ENCODE peak calls at places on chromosome 5, in eight cellular contexts. One of them, this sample, is unnamed.

GRCh38 chr5:149646564-149646963 is 65.3 kb downstream of the ARHGEF37 start:
- DNase-seq in sciatic nerve: peak; percentile 48
- DNase-seq in T-cell: peak; percentile 31
- DNase-seq in NK-92 treated with Interleukin-12 subunit alpha and Interleukin-12 subunit beta, amount 100 ng/mL, for 24 hours: no peak
- DNase-seq in right atrium auricular region: no peak
- DNase-seq in pulmonary artery endothelial cell: no peak
- DNase-seq in GM12865: no peak
- DNase-seq in spleen: no peak
- DNase-seq in this sample: peak; percentile 14

GRCh38 chr5:5191906-5192305 is 51.8 kb downstream of the ADAMTS16 start:
- DNase-seq in sciatic nerve: no peak
- DNase-seq in T-cell: no peak
- DNase-seq in NK-92 treated with Interleukin-12 subunit alpha and Interleukin-12 subunit beta, amount 100 ng/mL, for 24 hours: no peak
- DNase-seq in right atrium auricular region: no peak
- DNase-seq in pulmonary artery endothelial cell: no peak
- DNase-seq in GM12865: no peak
- DNase-seq in spleen: no peak
- DNase-seq in this sample: no peak

GRCh38 chr5:175610898-175611297 is 47.0 kb upstream of the HRH2 start:
- DNase-seq in sciatic nerve: no peak
- DNase-seq in T-cell: no peak
- DNase-seq in NK-92 treated with Interleukin-12 subunit alpha and Interleukin-12 subunit beta, amount 100 ng/mL, for 24 hours: no peak
- DNase-seq in right atrium auricular region: no peak
- DNase-seq in pulmonary artery endothelial cell: no peak
- DNase-seq in GM12865: no peak
- DNase-seq in spleen: no peak
- DNase-seq in this sample: no peak

GRCh38 chr5:73693573-73694061 is 67.6 kb downstream of the ARHGEF28 start:
- DNase-seq in sciatic nerve: no peak
- DNase-seq in T-cell: no peak
- DNase-seq in NK-92 treated with Interleukin-12 subunit alpha and Interleukin-12 subunit beta, amount 100 ng/mL, for 24 hours: no peak
- DNase-seq in right atrium auricular region: no peak
- DNase-seq in pulmonary artery endothelial cell: no peak
- DNase-seq in GM12865: peak; percentile 72
- DNase-seq in spleen: no peak
- DNase-seq in this sample: no peak

GRCh38 chr5:113278976-113279375 is 155.8 kb downstream of the TSSK1B start:
- DNase-seq in sciatic nerve: no peak
- DNase-seq in T-cell: no peak
- DNase-seq in NK-92 treated with Interleukin-12 subunit alpha and Interleukin-12 subunit beta, amount 100 ng/mL, for 24 hours: no peak
- DNase-seq in right atrium auricular region: no peak
- DNase-seq in pulmonary artery endothelial cell: no peak
- DNase-seq in GM12865: peak; percentile 9
- DNase-seq in spleen: no peak
- DNase-seq in this sample: no peak

GRCh38 chr5:124519396-124519795 is 227.0 kb downstream of the ZNF608 start:
- DNase-seq in sciatic nerve: no peak
- DNase-seq in T-cell: no peak
- DNase-seq in NK-92 treated with Interleukin-12 subunit alpha and Interleukin-12 subunit beta, amount 100 ng/mL, for 24 hours: peak; percentile 31
- DNase-seq in right atrium auricular region: no peak
- DNase-seq in pulmonary artery endothelial cell: no peak
- DNase-seq in GM12865: peak; percentile 61
- DNase-seq in spleen: no peak
- DNase-seq in this sample: no peak

GRCh38 chr5:42597318-42597937 is 159.2 kb upstream of the CCDC152 start:
- DNase-seq in sciatic nerve: no peak
- DNase-seq in T-cell: no peak
- DNase-seq in NK-92 treated with Interleukin-12 subunit alpha and Interleukin-12 subunit beta, amount 100 ng/mL, for 24 hours: no peak
- DNase-seq in right atrium auricular region: no peak
- DNase-seq in pulmonary artery endothelial cell: no peak
- DNase-seq in GM12865: no peak
- DNase-seq in spleen: no peak
- DNase-seq in this sample: no peak

GRCh38 chr5:2173067-2173466 is 290.3 kb upstream of the IRX4 start:
- DNase-seq in sciatic nerve: no peak
- DNase-seq in T-cell: no peak
- DNase-seq in NK-92 treated with Interleukin-12 subunit alpha and Interleukin-12 subunit beta, amount 100 ng/mL, for 24 hours: no peak
- DNase-seq in right atrium auricular region: no peak
- DNase-seq in pulmonary artery endothelial cell: no peak
- DNase-seq in GM12865: no peak
- DNase-seq in spleen: no peak
- DNase-seq in this sample: no peak

GRCh38 chr5:115699967-115700366 is 74.1 kb upstream of the TMED7 start:
- DNase-seq in sciatic nerve: no peak
- DNase-seq in T-cell: no peak
- DNase-seq in NK-92 treated with Interleukin-12 subunit alpha and Interleukin-12 subunit beta, amount 100 ng/mL, for 24 hours: no peak
- DNase-seq in right atrium auricular region: no peak
- DNase-seq in pulmonary artery endothelial cell: no peak
- DNase-seq in GM12865: no peak
- DNase-seq in spleen: no peak
- DNase-seq in this sample: no peak

GRCh38 chr5:133990396-133990795 is 14.4 kb downstream of the VDAC1 start:
- DNase-seq in sciatic nerve: no peak
- DNase-seq in T-cell: no peak
- DNase-seq in NK-92 treated with Interleukin-12 subunit alpha and Interleukin-12 subunit beta, amount 100 ng/mL, for 24 hours: no peak
- DNase-seq in right atrium auricular region: no peak
- DNase-seq in pulmonary artery endothelial cell: no peak
- DNase-seq in GM12865: no peak
- DNase-seq in spleen: no peak
- DNase-seq in this sample: no peak

GRCh38 chr5:139561655-139562451 is 714 bp downstream of the UBE2D2 start:
- DNase-seq in sciatic nerve: peak; percentile 72
- DNase-seq in T-cell: peak; percentile 3
- DNase-seq in NK-92 treated with Interleukin-12 subunit alpha and Interleukin-12 subunit beta, amount 100 ng/mL, for 24 hours: peak; percentile 56
- DNase-seq in right atrium auricular region: peak; percentile 60
- DNase-seq in pulmonary artery endothelial cell: no peak
- DNase-seq in GM12865: peak; percentile 65
- DNase-seq in spleen: peak; percentile 92
- DNase-seq in this sample: no peak

GRCh38 chr5:144703776-144704175 is 533.1 kb downstream of the KCTD16 start:
- DNase-seq in sciatic nerve: no peak
- DNase-seq in T-cell: no peak
- DNase-seq in NK-92 treated with Interleukin-12 subunit alpha and Interleukin-12 subunit beta, amount 100 ng/mL, for 24 hours: no peak
- DNase-seq in right atrium auricular region: no peak
- DNase-seq in pulmonary artery endothelial cell: no peak
- DNase-seq in GM12865: no peak
- DNase-seq in spleen: no peak
- DNase-seq in this sample: no peak

GRCh38 chr5:139470821-139471300 is at the start of gene SMIM33:
- DNase-seq in sciatic nerve: no peak
- DNase-seq in T-cell: peak; percentile 25
- DNase-seq in NK-92 treated with Interleukin-12 subunit alpha and Interleukin-12 subunit beta, amount 100 ng/mL, for 24 hours: no peak
- DNase-seq in right atrium auricular region: no peak
- DNase-seq in pulmonary artery endothelial cell: no peak
- DNase-seq in GM12865: no peak
- DNase-seq in spleen: peak; percentile 85
- DNase-seq in this sample: peak; percentile 46

GRCh38 chr5:132110930-132111329 is 37.3 kb downstream of the CSF2 start:
- DNase-seq in sciatic nerve: no peak
- DNase-seq in T-cell: no peak
- DNase-seq in NK-92 treated with Interleukin-12 subunit alpha and Interleukin-12 subunit beta, amount 100 ng/mL, for 24 hours: no peak
- DNase-seq in right atrium auricular region: no peak
- DNase-seq in pulmonary artery endothelial cell: no peak
- DNase-seq in GM12865: no peak
- DNase-seq in spleen: no peak
- DNase-seq in this sample: no peak

GRCh38 chr5:5014836-5015235 is 125.3 kb upstream of the ADAMTS16 start:
- DNase-seq in sciatic nerve: no peak
- DNase-seq in T-cell: no peak
- DNase-seq in NK-92 treated with Interleukin-12 subunit alpha and Interleukin-12 subunit beta, amount 100 ng/mL, for 24 hours: no peak
- DNase-seq in right atrium auricular region: no peak
- DNase-seq in pulmonary artery endothelial cell: no peak
- DNase-seq in GM12865: no peak
- DNase-seq in spleen: no peak
- DNase-seq in this sample: no peak

GRCh38 chr5:78129632-78130031 is 164.9 kb downstream of the AP3B1 start:
- DNase-seq in sciatic nerve: no peak
- DNase-seq in T-cell: no peak
- DNase-seq in NK-92 treated with Interleukin-12 subunit alpha and Interleukin-12 subunit beta, amount 100 ng/mL, for 24 hours: no peak
- DNase-seq in right atrium auricular region: no peak
- DNase-seq in pulmonary artery endothelial cell: no peak
- DNase-seq in GM12865: no peak
- DNase-seq in spleen: no peak
- DNase-seq in this sample: no peak

GRCh38 chr5:34001231-34001935 is 6.5 kb downstream of the AMACR start:
- DNase-seq in sciatic nerve: no peak
- DNase-seq in T-cell: no peak
- DNase-seq in NK-92 treated with Interleukin-12 subunit alpha and Interleukin-12 subunit beta, amount 100 ng/mL, for 24 hours: no peak
- DNase-seq in right atrium auricular region: no peak
- DNase-seq in pulmonary artery endothelial cell: no peak
- DNase-seq in GM12865: no peak
- DNase-seq in spleen: no peak
- DNase-seq in this sample: no peak

GRCh38 chr5:89428624-89429023 is 545.6 kb upstream of the MEF2C start:
- DNase-seq in sciatic nerve: no peak
- DNase-seq in T-cell: no peak
- DNase-seq in NK-92 treated with Interleukin-12 subunit alpha and Interleukin-12 subunit beta, amount 100 ng/mL, for 24 hours: no peak
- DNase-seq in right atrium auricular region: no peak
- DNase-seq in pulmonary artery endothelial cell: no peak
- DNase-seq in GM12865: no peak
- DNase-seq in spleen: no peak
- DNase-seq in this sample: no peak

GRCh38 chr5:175247146-175247545 is 196.8 kb downstream of the DRD1 start:
- DNase-seq in sciatic nerve: no peak
- DNase-seq in T-cell: no peak
- DNase-seq in NK-92 treated with Interleukin-12 subunit alpha and Interleukin-12 subunit beta, amount 100 ng/mL, for 24 hours: no peak
- DNase-seq in right atrium auricular region: no peak
- DNase-seq in pulmonary artery endothelial cell: no peak
- DNase-seq in GM12865: no peak
- DNase-seq in spleen: no peak
- DNase-seq in this sample: no peak

GRCh38 chr5:135012033-135012588 is 21.9 kb downstream of the PITX1 start:
- DNase-seq in sciatic nerve: no peak
- DNase-seq in T-cell: no peak
- DNase-seq in NK-92 treated with Interleukin-12 subunit alpha and Interleukin-12 subunit beta, amount 100 ng/mL, for 24 hours: no peak
- DNase-seq in right atrium auricular region: peak; percentile 43
- DNase-seq in pulmonary artery endothelial cell: no peak
- DNase-seq in GM12865: no peak
- DNase-seq in spleen: peak; percentile 51
- DNase-seq in this sample: no peak

GRCh38 chr5:116953251-116953934 is 378.8 kb upstream of the SEMA6A start:
- DNase-seq in sciatic nerve: no peak
- DNase-seq in T-cell: no peak
- DNase-seq in NK-92 treated with Interleukin-12 subunit alpha and Interleukin-12 subunit beta, amount 100 ng/mL, for 24 hours: no peak
- DNase-seq in right atrium auricular region: no peak
- DNase-seq in pulmonary artery endothelial cell: no peak
- DNase-seq in GM12865: no peak
- DNase-seq in spleen: no peak
- DNase-seq in this sample: no peak

GRCh38 chr5:133287500-133287899 is 235.7 kb downstream of the HSPA4 start:
- DNase-seq in sciatic nerve: peak; percentile 66
- DNase-seq in T-cell: peak; percentile 36
- DNase-seq in NK-92 treated with Interleukin-12 subunit alpha and Interleukin-12 subunit beta, amount 100 ng/mL, for 24 hours: no peak
- DNase-seq in right atrium auricular region: no peak
- DNase-seq in pulmonary artery endothelial cell: no peak
- DNase-seq in GM12865: peak; percentile 39
- DNase-seq in spleen: no peak
- DNase-seq in this sample: peak; percentile 8

GRCh38 chr5:54988218-54988617 is 2.8 kb upstream of the ESM1 start:
- DNase-seq in sciatic nerve: no peak
- DNase-seq in T-cell: no peak
- DNase-seq in NK-92 treated with Interleukin-12 subunit alpha and Interleukin-12 subunit beta, amount 100 ng/mL, for 24 hours: no peak
- DNase-seq in right atrium auricular region: no peak
- DNase-seq in pulmonary artery endothelial cell: no peak
- DNase-seq in GM12865: no peak
- DNase-seq in spleen: no peak
- DNase-seq in this sample: no peak

GRCh38 chr5:163529698-163530097 is 24.3 kb downstream of the MAT2B start:
- DNase-seq in sciatic nerve: no peak
- DNase-seq in T-cell: no peak
- DNase-seq in NK-92 treated with Interleukin-12 subunit alpha and Interleukin-12 subunit beta, amount 100 ng/mL, for 24 hours: no peak
- DNase-seq in right atrium auricular region: no peak
- DNase-seq in pulmonary artery endothelial cell: no peak
- DNase-seq in GM12865: no peak
- DNase-seq in spleen: no peak
- DNase-seq in this sample: no peak

GRCh38 chr5:124906339-124907097 is 160.1 kb upstream of the ZNF608 start:
- DNase-seq in sciatic nerve: peak; percentile 72
- DNase-seq in T-cell: no peak
- DNase-seq in NK-92 treated with Interleukin-12 subunit alpha and Interleukin-12 subunit beta, amount 100 ng/mL, for 24 hours: no peak
- DNase-seq in right atrium auricular region: peak; percentile 75
- DNase-seq in pulmonary artery endothelial cell: no peak
- DNase-seq in GM12865: no peak
- DNase-seq in spleen: no peak
- DNase-seq in this sample: no peak

GRCh38 chr5:181159286-181160143 is 12.1 kb downstream of the OR2V2 start:
- DNase-seq in sciatic nerve: peak; percentile 95
- DNase-seq in T-cell: peak; percentile 88
- DNase-seq in NK-92 treated with Interleukin-12 subunit alpha and Interleukin-12 subunit beta, amount 100 ng/mL, for 24 hours: peak; percentile 74
- DNase-seq in right atrium auricular region: peak; percentile 88
- DNase-seq in pulmonary artery endothelial cell: no peak
- DNase-seq in GM12865: peak; percentile 90
- DNase-seq in spleen: peak; percentile 94
- DNase-seq in this sample: peak; percentile 83

GRCh38 chr5:133454442-133454841 is 157.9 kb downstream of the FSTL4 start:
- DNase-seq in sciatic nerve: no peak
- DNase-seq in T-cell: no peak
- DNase-seq in NK-92 treated with Interleukin-12 subunit alpha and Interleukin-12 subunit beta, amount 100 ng/mL, for 24 hours: no peak
- DNase-seq in right atrium auricular region: no peak
- DNase-seq in pulmonary artery endothelial cell: no peak
- DNase-seq in GM12865: no peak
- DNase-seq in spleen: no peak
- DNase-seq in this sample: no peak

GRCh38 chr5:150587830-150588494 is 52.5 kb upstream of the SYNPO start:
- DNase-seq in sciatic nerve: peak; percentile 48
- DNase-seq in T-cell: no peak
- DNase-seq in NK-92 treated with Interleukin-12 subunit alpha and Interleukin-12 subunit beta, amount 100 ng/mL, for 24 hours: no peak
- DNase-seq in right atrium auricular region: no peak
- DNase-seq in pulmonary artery endothelial cell: no peak
- DNase-seq in GM12865: no peak
- DNase-seq in spleen: peak; percentile 37
- DNase-seq in this sample: no peak

GRCh38 chr5:143657814-143658395 is 154.1 kb upstream of the HMHB1 start:
- DNase-seq in sciatic nerve: no peak
- DNase-seq in T-cell: no peak
- DNase-seq in NK-92 treated with Interleukin-12 subunit alpha and Interleukin-12 subunit beta, amount 100 ng/mL, for 24 hours: no peak
- DNase-seq in right atrium auricular region: no peak
- DNase-seq in pulmonary artery endothelial cell: no peak
- DNase-seq in GM12865: no peak
- DNase-seq in spleen: no peak
- DNase-seq in this sample: no peak

GRCh38 chr5:61673007-61673735 is 341.1 kb downstream of the ZSWIM6 start:
- DNase-seq in sciatic nerve: no peak
- DNase-seq in T-cell: no peak
- DNase-seq in NK-92 treated with Interleukin-12 subunit alpha and Interleukin-12 subunit beta, amount 100 ng/mL, for 24 hours: no peak
- DNase-seq in right atrium auricular region: no peak
- DNase-seq in pulmonary artery endothelial cell: no peak
- DNase-seq in GM12865: peak; percentile 14
- DNase-seq in spleen: no peak
- DNase-seq in this sample: no peak

GRCh38 chr5:151039665-151040064 is 19.3 kb downstream of the GPX3 start:
- DNase-seq in sciatic nerve: no peak
- DNase-seq in T-cell: no peak
- DNase-seq in NK-92 treated with Interleukin-12 subunit alpha and Interleukin-12 subunit beta, amount 100 ng/mL, for 24 hours: no peak
- DNase-seq in right atrium auricular region: no peak
- DNase-seq in pulmonary artery endothelial cell: no peak
- DNase-seq in GM12865: no peak
- DNase-seq in spleen: peak; percentile 43
- DNase-seq in this sample: no peak

GRCh38 chr5:96978812-96979449 is 43.1 kb downstream of the LNPEP start:
- DNase-seq in sciatic nerve: no peak
- DNase-seq in T-cell: no peak
- DNase-seq in NK-92 treated with Interleukin-12 subunit alpha and Interleukin-12 subunit beta, amount 100 ng/mL, for 24 hours: no peak
- DNase-seq in right atrium auricular region: no peak
- DNase-seq in pulmonary artery endothelial cell: no peak
- DNase-seq in GM12865: no peak
- DNase-seq in spleen: no peak
- DNase-seq in this sample: no peak

GRCh38 chr5:181191526-181192336 is 13.3 kb downstream of the TRIM7 start:
- DNase-seq in sciatic nerve: peak; percentile 98
- DNase-seq in T-cell: peak; percentile 92
- DNase-seq in NK-92 treated with Interleukin-12 subunit alpha and Interleukin-12 subunit beta, amount 100 ng/mL, for 24 hours: no peak
- DNase-seq in right atrium auricular region: peak; percentile 98
- DNase-seq in pulmonary artery endothelial cell: peak; percentile 76
- DNase-seq in GM12865: peak; percentile 98
- DNase-seq in spleen: peak; percentile 98
- DNase-seq in this sample: peak; percentile 95

GRCh38 chr5:68141494-68141893 is 74.1 kb upstream of the PIK3R1 start:
- DNase-seq in sciatic nerve: no peak
- DNase-seq in T-cell: no peak
- DNase-seq in NK-92 treated with Interleukin-12 subunit alpha and Interleukin-12 subunit beta, amount 100 ng/mL, for 24 hours: no peak
- DNase-seq in right atrium auricular region: no peak
- DNase-seq in pulmonary artery endothelial cell: no peak
- DNase-seq in GM12865: peak; percentile 81
- DNase-seq in spleen: no peak
- DNase-seq in this sample: no peak